ENCODE peak calls at places on chromosomes 5 and 9, in five cellular contexts. D is mesenchymal stem cell, L is H9, T is H1, U is mesendoderm. Y is an unnamed sample.

GRCh38 chr5:137036630-137037029 is 462.5 kb downstream of the SPOCK1 start:
- DNase-seq in D (no peak), L (peak), T (peak), U (peak), Y (peak)

GRCh38 chr9:108057421-108058136 is 568.0 kb upstream of the KLF4 start:
- DNase-seq in D (peak), L (no peak), T (no peak), U (no peak), Y (peak)

GRCh38 chr5:90410178-90410762 is 714 bp upstream of the CETN3 start:
- DNase-seq in D (no peak), L (no peak), T (no peak), U (no peak), Y (no peak)

GRCh38 chr9:114203410-114204140 is 48.2 kb downstream of the COL27A1 start:
- DNase-seq in D (peak), L (no peak), T (no peak), U (no peak), Y (no peak)

GRCh38 chr5:104513194-104513602 is 950.6 kb upstream of the NUDT12 start:
- DNase-seq in D (peak), L (no peak), T (no peak), U (peak), Y (peak)

GRCh38 chr5:179747815-179748214 is 15.2 kb downstream of the MAML1 start:
- DNase-seq in D (no peak), L (no peak), T (no peak), U (no peak), Y (no peak)

GRCh38 chr9:120366646-120367019 is 213.3 kb downstream of the CDK5RAP2 start:
- DNase-seq in D (peak), L (peak), T (peak), U (peak), Y (peak)

GRCh38 chr9:27059406-27059805 is 49.6 kb upstream of the TEK start:
- DNase-seq in D (no peak), L (no peak), T (no peak), U (no peak), Y (no peak)

GRCh38 chr9:91994422-91994821 is 44.4 kb upstream of the ROR2 start:
- DNase-seq in D (no peak), L (no peak), T (no peak), U (peak), Y (no peak)

GRCh38 chr9:107388890-107389289 is 100.7 kb downstream of the KLF4 start:
- DNase-seq in D (no peak), L (no peak), T (no peak), U (no peak), Y (no peak)

GRCh38 chr5:159022178-159022556 is 77.5 kb downstream of the EBF1 start:
- DNase-seq in D (peak), L (no peak), T (no peak), U (no peak), Y (no peak)

GRCh38 chr9:84993105-84993504 is 323.6 kb downstream of the NTRK2 start:
- DNase-seq in D (no peak), L (no peak), T (no peak), U (peak), Y (no peak)

GRCh38 chr5:33088176-33088575 is 352.6 kb upstream of the TARS1 start:
- DNase-seq in D (no peak), L (no peak), T (no peak), U (no peak), Y (no peak)

GRCh38 chr5:78879541-78879940 is 105.6 kb downstream of the ARSB start:
- DNase-seq in D (no peak), L (no peak), T (no peak), U (no peak), Y (no peak)

GRCh38 chr5:33592245-33592644 is 151.5 kb downstream of the TARS1 start:
- DNase-seq in D (no peak), L (no peak), T (no peak), U (no peak), Y (no peak)

GRCh38 chr5:69006030-69006429 is 87.8 kb upstream of the SLC30A5 start:
- DNase-seq in D (no peak), L (no peak), T (no peak), U (no peak), Y (no peak)

GRCh38 chr5:134139377-134139851 is 24.9 kb downstream of the TCF7 start:
- DNase-seq in D (no peak), L (no peak), T (no peak), U (no peak), Y (no peak)

GRCh38 chr5:123496892-123497291 is 15.1 kb upstream of the CSNK1G3 start:
- DNase-seq in D (no peak), L (no peak), T (no peak), U (no peak), Y (no peak)

GRCh38 chr9:98698856-98699255 is 9.9 kb downstream of the GABBR2 start:
- DNase-seq in D (no peak), L (no peak), T (no peak), U (no peak), Y (no peak)

GRCh38 chr9:108272350-108272899 is 583.4 kb downstream of the ACTL7B start:
- DNase-seq in D (peak), L (peak), T (no peak), U (peak), Y (peak)

GRCh38 chr9:81150016-81150625 is 539.2 kb downstream of the TLE1 start:
- DNase-seq in D (no peak), L (no peak), T (no peak), U (no peak), Y (no peak)

GRCh38 chr9:16039988-16040761 is 487.3 kb downstream of the CCDC171 start:
- DNase-seq in D (peak), L (peak), T (no peak), U (peak), Y (no peak)

GRCh38 chr5:110496276-110496675 is 230.2 kb downstream of the TMEM232 start:
- DNase-seq in D (no peak), L (no peak), T (no peak), U (no peak), Y (no peak)

GRCh38 chr9:108654566-108654965 is 201.2 kb downstream of the ACTL7B start:
- DNase-seq in D (peak), L (no peak), T (no peak), U (no peak), Y (no peak)

GRCh38 chr5:95861858-95862561 is 39.5 kb upstream of the GLRX start:
- DNase-seq in D (peak), L (no peak), T (no peak), U (no peak), Y (peak)

GRCh38 chr9:125085703-125086477 is 57.4 kb downstream of the SCAI start:
- DNase-seq in D (no peak), L (no peak), T (no peak), U (no peak), Y (no peak)

GRCh38 chr5:78648359-78649219 is at the start of gene LHFPL2:
- DNase-seq in D (peak), L (peak), T (no peak), U (peak), Y (peak)

GRCh38 chr9:84123648-84124406 is 143.2 kb downstream of the RMI1 start:
- DNase-seq in D (no peak), L (no peak), T (no peak), U (no peak), Y (no peak)

GRCh38 chr9:72401396-72401795 is 36.4 kb upstream of the ZFAND5 start:
- DNase-seq in D (no peak), L (no peak), T (no peak), U (no peak), Y (no peak)

GRCh38 chr5:143652104-143652700 is 159.8 kb upstream of the HMHB1 start:
- DNase-seq in D (peak), L (no peak), T (no peak), U (no peak), Y (no peak)

GRCh38 chr5:180604271-180604670 is 13.0 kb upstream of the SCGB3A1 start:
- DNase-seq in D (no peak), L (no peak), T (no peak), U (no peak), Y (no peak)

GRCh38 chr9:34365282-34365681 is 11.4 kb downstream of the MYORG start:
- DNase-seq in D (no peak), L (no peak), T (no peak), U (no peak), Y (no peak)

GRCh38 chr9:34362614-34363013 is 14.1 kb downstream of the MYORG start:
- DNase-seq in D (no peak), L (no peak), T (no peak), U (no peak), Y (no peak)

GRCh38 chr9:34366365-34366764 is 10.3 kb downstream of the MYORG start:
- DNase-seq in D (no peak), L (no peak), T (no peak), U (no peak), Y (no peak)

DNA sequence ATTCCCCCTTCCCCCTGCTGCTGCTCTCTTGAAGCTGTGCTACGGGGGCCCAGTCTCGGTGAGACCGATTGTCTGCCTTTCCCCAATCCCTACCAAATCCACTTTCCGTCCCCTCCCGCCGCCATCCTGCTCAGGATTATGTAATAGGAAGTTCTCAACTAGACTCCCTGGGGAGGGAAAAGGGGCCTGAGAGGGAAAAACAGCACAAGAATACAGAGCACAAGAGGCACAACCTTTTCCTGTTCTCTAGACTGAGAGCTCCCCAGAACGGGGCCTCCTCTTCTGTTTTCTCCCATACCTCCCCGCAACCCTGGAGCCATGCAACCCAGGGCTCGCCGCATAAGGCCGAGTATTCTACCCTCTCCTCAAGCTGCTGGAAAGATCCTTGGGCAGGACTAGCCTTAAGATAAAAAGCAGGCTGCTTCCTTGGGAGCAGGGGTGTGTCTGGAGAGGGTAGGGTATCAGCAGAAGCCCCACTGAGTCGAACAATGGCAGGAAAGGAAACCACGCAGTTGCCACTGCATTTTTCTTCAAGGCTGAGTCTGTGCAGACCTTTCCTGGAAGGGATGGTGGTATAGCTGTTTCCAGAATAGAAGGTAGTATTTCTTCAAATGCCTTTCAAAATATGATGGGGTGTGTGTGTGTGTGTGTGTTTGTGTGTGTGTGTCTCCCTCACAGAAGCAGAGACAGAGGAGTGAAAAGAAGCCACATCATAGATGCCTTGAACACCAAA is 12.9 kb downstream of the MYORG start:
- DNase-seq in D (no peak), L (peak), T (no peak), U (peak), Y (no peak)
- H2AK5ac ChIP-seq in D (no peak), L (no peak), T (no peak), U (peak), Y (peak)

GRCh38 chr5:150346592-150346991 is 10.9 kb upstream of the TCOF1 start:
- DNase-seq in D (no peak), L (no peak), T (no peak), U (no peak), Y (no peak)

GRCh38 chr5:150350524-150351344 is 6.8 kb upstream of the TCOF1 start:
- DNase-seq in D (peak), L (peak), T (peak), U (peak), Y (peak)

GRCh38 chr5:150352531-150353394 is 4.7 kb upstream of the TCOF1 start:
- DNase-seq in D (no peak), L (no peak), T (peak), U (no peak), Y (no peak)

GRCh38 chr5:150347003-150347402 is 10.5 kb upstream of the TCOF1 start:
- DNase-seq in D (no peak), L (no peak), T (no peak), U (peak), Y (no peak)

GRCh38 chr5:150349681-150350275 is 7.7 kb upstream of the TCOF1 start:
- DNase-seq in D (no peak), L (no peak), T (no peak), U (no peak), Y (no peak)
- H2AK5ac ChIP-seq in D (peak), L (no peak), T (no peak), U (no peak), Y (no peak)

GRCh38 chr5:30932611-30933010 is 260.9 kb upstream of the CDH6 start:
- DNase-seq in D (no peak), L (no peak), T (no peak), U (peak), Y (no peak)
- H2AK5ac ChIP-seq in D (no peak), L (no peak), T (no peak), U (no peak), Y (no peak)

GRCh38 chr9:100591139-100591538 is 13.3 kb downstream of the CAVIN4 start:
- DNase-seq in D (no peak), L (no peak), T (no peak), U (no peak), Y (no peak)
- H2AK5ac ChIP-seq in D (no peak), L (no peak), T (no peak), U (no peak), Y (no peak)